ENCODE peak calls at places on chromosomes 3 and 15, in four cellular contexts. D is Jurkat, Clone E6-1; N is GM23248; Q is neural progenitor cell. O is an unnamed sample.

GRCh38 chr3:159824341-159824740 is 164.3 kb upstream of the IL12A start:
- DNase-seq in D (no peak), N (peak; percentile 87), Q (no peak), O (peak; percentile 79)

GRCh38 chr3:183229177-183229576 is 23.9 kb upstream of the B3GNT5 start:
- DNase-seq in D (no peak), N (no peak), Q (no peak), O (no peak)

GRCh38 chr3:49534581-49535495 is 19.4 kb upstream of the BSN start:
- DNase-seq in D (no peak), N (no peak), Q (peak; percentile 94), O (no peak)

GRCh38 chr3:20056727-20057611 is 16.7 kb downstream of the KAT2B start:
- DNase-seq in D (no peak), N (peak; percentile 93), Q (no peak), O (peak; percentile 60)

GRCh38 chr3:60629816-60630215 is 621.4 kb downstream of the FHIT start:
- DNase-seq in D (no peak), N (no peak), Q (no peak), O (no peak)

GRCh38 chr15:69450968-69451695 is 1.5 kb upstream of the RPLP1 start:
- DNase-seq in D (no peak), N (no peak), Q (no peak), O (no peak)

GRCh38 chr3:28050120-28050519 is 191.3 kb upstream of the CMC1 start:
- DNase-seq in D (no peak), N (peak; percentile 23), Q (no peak), O (no peak)

GRCh38 chr3:171532294-171532693 is 72.1 kb upstream of the TNIK start:
- DNase-seq in D (no peak), N (no peak), Q (no peak), O (no peak)

GRCh38 chr3:50603261-50604109 is 8.1 kb downstream of the CISH start:
- DNase-seq in D (no peak), N (no peak), Q (no peak), O (no peak)

GRCh38 chr3:50600841-50601591 is 10.6 kb downstream of the CISH start:
- DNase-seq in D (no peak), N (peak; percentile 98), Q (no peak), O (peak; percentile 91)

GRCh38 chr3:50604628-50605588 is 6.7 kb downstream of the CISH start:
- DNase-seq in D (no peak), N (no peak), Q (no peak), O (no peak)

GRCh38 chr3:50604110-50604621 is 7.4 kb downstream of the CISH start:
- DNase-seq in D (no peak), N (no peak), Q (no peak), O (no peak)

DNA sequence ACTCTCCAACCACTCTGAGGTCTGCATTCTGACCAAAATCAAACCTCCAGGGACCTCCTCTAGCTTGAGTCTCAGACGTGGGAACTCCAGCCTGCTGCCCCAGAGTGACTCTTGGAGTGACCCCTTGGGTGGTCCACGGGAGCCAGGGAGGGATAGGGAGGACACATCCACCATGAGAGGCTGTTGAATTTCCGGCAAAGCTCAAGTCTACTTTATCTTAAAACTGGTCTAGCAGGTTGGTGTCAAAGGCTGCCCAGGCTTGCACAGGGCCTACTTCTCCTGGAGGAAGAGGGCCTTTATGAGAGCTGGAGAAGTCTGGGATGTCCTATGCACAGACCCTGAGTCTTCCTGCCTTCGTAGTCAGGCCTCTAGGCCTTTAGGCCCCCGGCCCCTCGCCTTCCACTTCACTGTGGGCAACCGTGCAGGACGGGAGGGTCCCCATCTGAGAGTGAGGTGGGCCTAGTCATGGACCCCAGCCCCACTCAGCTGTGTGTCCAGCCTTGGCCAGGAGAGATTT is 8.8 kb downstream of the CISH start:
- DNase-seq in D (no peak), N (no peak), Q (no peak), O (no peak)
- H3K4me3 ChIP-seq in D (no peak overlapping the region), N (no peak overlapping the region), Q (no peak overlapping the region), O (no peak overlapping the region)

GRCh38 chr15:82556315-82557035 is 16.2 kb upstream of the RPS17 start:
- DNase-seq in D (no peak), N (no peak), Q (no peak), O (no peak)
- H3K4me3 ChIP-seq in D (no peak overlapping the region), N (no peak overlapping the region), Q (no peak overlapping the region), O (no peak overlapping the region)

GRCh38 chr3:143101792-143102381 is 17.7 kb upstream of the CHST2 start:
- DNase-seq in D (no peak), N (no peak), Q (no peak), O (no peak)
- H3K4me3 ChIP-seq in D (no peak overlapping the region), N (no peak overlapping the region), Q (no peak overlapping the region), O (no peak overlapping the region)

GRCh38 chr3:120909602-120909878 is 1.5 kb downstream of the STXBP5L start:
- DNase-seq in D (peak; percentile 30), N (no peak), Q (peak; percentile 24), O (no peak)

GRCh38 chr3:120908030-120908802 is at the start of gene STXBP5L:
- DNase-seq in D (peak; percentile 71), N (peak; percentile 81), Q (peak; percentile 97), O (peak; percentile 71)

GRCh38 chr3:120907659-120908029 is 361 bp upstream of the STXBP5L start:
- DNase-seq in D (no peak), N (no peak), Q (no peak), O (no peak)

GRCh38 chr3:120908803-120909601 is 997 bp downstream of the STXBP5L start:
- DNase-seq in D (peak; percentile 19), N (peak; percentile 3), Q (no peak), O (no peak)
- H3K4me3 ChIP-seq in D (peak overlapping the region; percentile 54), N (peak overlapping the region; percentile 64), Q (peak overlapping the region; percentile 83), O (peak overlapping the region; percentile 32)

GRCh38 chr3:191502583-191502982 is 41.6 kb downstream of the PYDC2 start:
- DNase-seq in D (peak; percentile 4), N (no peak), Q (peak; percentile 15), O (no peak)

GRCh38 chr3:191500892-191501291 is 39.9 kb downstream of the PYDC2 start:
- DNase-seq in D (no peak), N (no peak), Q (no peak), O (no peak)

DNA sequence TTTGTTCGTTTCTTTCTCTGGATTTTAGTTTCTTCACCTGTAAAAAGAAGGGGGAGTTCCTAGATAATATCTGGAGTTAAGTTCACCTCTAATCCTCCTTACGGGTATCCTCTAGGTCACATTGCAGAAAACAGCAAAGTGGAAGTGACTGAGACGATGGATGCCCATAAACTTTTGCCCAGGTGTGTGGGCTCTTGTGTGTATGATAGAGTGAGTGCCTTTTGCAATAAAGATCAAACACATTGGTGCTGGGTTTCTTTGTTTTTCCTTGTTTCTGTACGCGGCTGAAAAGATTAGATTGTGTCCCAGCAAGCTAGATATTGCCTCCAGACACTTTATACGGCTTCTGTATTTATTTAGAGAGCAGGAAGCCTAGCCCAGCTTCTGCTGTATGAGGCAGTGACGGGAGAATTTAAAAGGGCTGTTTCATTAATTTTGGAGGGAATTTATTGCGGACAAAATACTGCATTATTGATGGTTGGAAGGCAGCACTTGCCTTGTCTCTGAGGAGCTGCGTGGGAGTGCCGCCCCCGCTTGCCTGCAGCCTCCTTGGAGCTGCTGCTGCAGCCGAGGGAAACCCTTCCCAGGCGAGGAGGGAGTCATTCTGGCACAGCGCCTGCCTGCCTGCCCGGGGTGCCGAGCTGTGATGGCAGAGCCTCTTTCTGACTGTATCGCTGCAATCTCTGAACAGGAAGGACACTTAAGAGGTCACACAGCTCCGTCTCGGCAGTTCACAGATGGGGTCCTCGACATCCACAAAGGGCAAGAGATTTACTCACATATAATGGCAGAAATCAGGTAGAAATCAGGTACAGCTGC is 38.6 kb downstream of the PYDC2 start:
- DNase-seq in D (no peak), N (peak; percentile 50), Q (peak; percentile 17), O (peak; percentile 62)
- H3K4me3 ChIP-seq in D (no peak overlapping the region), N (peak overlapping the region; percentile 51), Q (no peak overlapping the region), O (peak overlapping the region; percentile 68)

GRCh38 chr3:38038447-38038911 is 529 bp upstream of the DLEC1 start:
- DNase-seq in D (no peak), N (no peak), Q (no peak), O (no peak)
- H3K4me3 ChIP-seq in D (peak overlapping the region; percentile 62), N (no peak overlapping the region), Q (peak overlapping the region; percentile 57), O (no peak overlapping the region)

DNA sequence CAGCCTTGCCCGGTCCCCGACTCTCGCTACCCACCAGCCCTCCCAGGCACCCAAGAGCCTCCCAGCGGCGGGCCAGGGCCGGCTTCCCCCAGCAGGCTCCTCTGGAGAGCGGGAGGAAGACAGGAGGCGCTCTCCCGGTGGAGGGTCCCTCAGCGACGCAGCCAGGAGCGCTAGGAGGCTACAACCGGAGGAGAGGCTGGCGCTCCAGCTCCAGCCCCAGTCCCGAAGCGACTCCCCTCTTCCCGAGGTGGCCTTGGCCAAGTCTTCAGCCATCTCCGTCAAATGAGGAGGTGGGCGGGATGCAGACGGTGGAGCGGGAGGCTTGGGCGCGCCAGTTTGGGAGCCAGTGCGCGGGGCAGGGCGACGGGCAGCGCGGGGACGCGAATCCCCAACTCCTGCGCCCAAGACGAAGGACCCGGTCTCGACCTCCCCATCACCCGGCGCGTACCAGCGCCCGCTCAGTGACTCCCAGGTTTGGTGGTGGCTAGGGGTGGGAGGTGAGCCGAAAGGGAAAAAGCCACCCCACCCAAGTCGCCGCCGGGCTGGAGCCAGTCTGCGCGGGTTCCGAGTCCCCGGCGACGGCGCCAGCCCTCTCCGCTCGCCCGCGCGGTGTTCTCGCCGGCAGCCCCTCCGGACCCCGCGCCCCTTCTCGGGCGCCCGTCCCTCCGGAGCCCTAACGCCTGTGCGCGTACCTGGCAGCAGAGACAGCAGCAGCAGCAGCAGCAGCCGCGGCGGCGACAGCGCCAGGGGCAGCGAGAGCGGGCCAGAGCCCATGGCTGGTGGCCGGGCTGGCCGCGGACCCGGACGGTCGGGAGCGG is 566 bp downstream of the CHRNA3 start:
- DNase-seq in D (no peak), N (peak; percentile 13), Q (peak; percentile 84), O (peak; percentile 36)
- H3K4me3 ChIP-seq in D (peak overlapping the region; percentile 64), N (no peak overlapping the region), Q (peak overlapping the region; percentile 73), O (no peak overlapping the region)

GRCh38 chr15:96350321-96350720 is 19.8 kb downstream of the NR2F2 start:
- DNase-seq in D (no peak), N (no peak), Q (peak; percentile 10), O (no peak)

GRCh38 chr15:96351801-96352593 is 21.5 kb downstream of the NR2F2 start:
- DNase-seq in D (no peak), N (no peak), Q (peak; percentile 69), O (no peak)

GRCh38 chr15:96352594-96353377 is 22.3 kb downstream of the NR2F2 start:
- DNase-seq in D (no peak), N (peak; percentile 57), Q (peak; percentile 62), O (no peak)

GRCh38 chr15:96349933-96350292 is 19.4 kb downstream of the NR2F2 start:
- DNase-seq in D (no peak), N (no peak), Q (peak; percentile 62), O (no peak)

DNA sequence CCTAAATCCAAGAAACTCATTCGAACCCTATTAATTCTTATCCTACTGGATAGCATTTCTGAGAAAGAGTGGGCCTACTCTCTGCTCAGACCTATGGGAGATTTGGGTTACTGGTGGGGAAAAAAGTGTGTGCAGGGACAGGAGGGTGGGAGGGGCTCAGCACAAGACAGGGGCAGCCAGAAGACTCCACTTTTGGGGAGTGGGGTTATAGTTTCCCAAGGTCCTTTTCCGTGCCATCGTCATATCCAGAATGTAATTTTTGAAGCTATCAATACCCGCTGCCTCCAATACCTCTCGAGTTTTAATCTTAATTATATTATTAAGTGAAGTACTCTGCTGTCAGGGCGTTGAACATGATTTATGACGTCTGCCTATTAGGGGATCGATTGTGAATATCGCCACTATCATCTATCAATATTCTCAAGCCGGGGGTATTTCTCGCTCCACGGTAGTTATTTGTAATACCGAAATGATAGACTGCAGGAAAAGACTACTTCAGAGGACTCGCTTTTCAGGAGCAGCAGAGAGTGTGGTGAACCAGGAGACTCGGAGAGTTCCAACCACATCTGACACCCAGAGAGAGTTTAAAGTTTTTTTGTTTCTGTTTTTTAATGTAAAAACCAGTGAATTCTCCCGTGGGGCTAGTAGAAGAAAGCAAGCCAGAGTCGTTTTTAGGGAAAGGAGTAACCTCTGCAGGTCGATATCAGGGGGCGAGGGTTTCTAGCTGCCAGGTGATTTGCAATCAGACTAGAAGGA is 20.6 kb downstream of the NR2F2 start:
- DNase-seq in D (no peak), N (no peak), Q (no peak), O (no peak)
- H3K4me3 ChIP-seq in D (no peak overlapping the region), N (no peak overlapping the region), Q (peak overlapping the region; percentile 39), O (no peak overlapping the region)

O was measured in adipocyte.